ENCODE peak calls at places on chromosomes 13 and 19, in seven cellular contexts. C is aorta; P is hepatocyte; D is SJCRH30; Z is CD8-positive, alpha-beta memory T cell; K is astrocyte; B is esophagus muscularis mucosa. Y is an unnamed sample. For H3K4me1, the result is how much of the 10 kb centered on the place peaks cover.

GRCh38 chr19:956747-957451 is 27.2 kb upstream of the WDR18 start:
- DNase-seq in P (peak), D (no peak), Z (no peak), C (no peak), B (no peak), K (peak), Y (no peak)

GRCh38 chr19:42461700-42462324 is 19.1 kb upstream of the CXCL17 start:
- DNase-seq in Z (no peak), B (no peak), C (no peak), P (no peak), D (no peak), K (no peak), Y (no peak)

GRCh38 chr19:55345818-55346724 is 6.4 kb downstream of the KMT5C start:
- DNase-seq in D (peak), K (no peak), Z (no peak), P (no peak), B (no peak), C (no peak), Y (no peak)

GRCh38 chr13:32211788-32212187 is 103.4 kb downstream of the ZAR1L start:
- DNase-seq in Z (no peak), K (peak), P (peak), B (peak), D (peak), C (no peak), Y (no peak)

GRCh38 chr13:32850311-32851052 is 165.7 kb upstream of the KL start:
- DNase-seq in D (no peak), K (no peak), B (peak), Z (no peak), P (no peak), C (no peak), Y (no peak)

GRCh38 chr13:107025991-107026390 is 458.1 kb upstream of the ARGLU1 start:
- DNase-seq in D (no peak), P (peak), C (peak), Z (no peak), B (no peak), K (peak), Y (peak)

GRCh38 chr19:708154-709141 is at the start of gene PALM:
- DNase-seq in P (peak), D (no peak), Z (no peak), B (no peak), C (no peak), K (no peak), Y (peak)

GRCh38 chr19:15418112-15418587 is 638 bp downstream of the AKAP8L start:
- DNase-seq in C (no peak), D (peak), Z (no peak), K (no peak), P (peak), B (no peak), Y (no peak)

GRCh38 chr13:99288069-99288468 is 19.1 kb downstream of the GPR183 start:
- DNase-seq in Z (no peak), K (peak), C (no peak), D (no peak), P (no peak), B (no peak), Y (no peak)
- H3K4me1 ChIP-seq in Z (half or more), K (under half), C (under half), D (under half), P (under half), B (under half), Y (under half)

GRCh38 chr19:46946611-46947238 is 72.9 kb upstream of the NPAS1 start:
- DNase-seq in B (no peak), P (no peak), D (no peak), C (no peak), Z (no peak), K (no peak), Y (no peak)
- H3K4me1 ChIP-seq in B (half or more), P (under half), D (under half), C (under half), Z (under half), K (under half), Y (under half)

GRCh38 chr19:10419646-10420443 is 493 bp upstream of the PDE4A start:
- DNase-seq in D (peak), B (no peak), C (no peak), P (peak), Z (peak), K (peak), Y (no peak)

GRCh38 chr19:10417598-10418280 is 2.6 kb upstream of the PDE4A start:
- DNase-seq in P (peak), D (no peak), C (no peak), Z (no peak), K (no peak), B (no peak), Y (no peak)

GRCh38 chr19:10420444-10421239 is at the start of gene PDE4A:
- DNase-seq in Z (peak), K (no peak), B (no peak), C (no peak), D (peak), P (peak), Y (no peak)

GRCh38 chr19:10418281-10419199 is 1.8 kb upstream of the PDE4A start:
- DNase-seq in C (no peak), B (no peak), D (peak), P (peak), K (no peak), Z (no peak), Y (no peak)

GRCh38 chr19:10419200-10419645 is 1.1 kb upstream of the PDE4A start:
- DNase-seq in D (peak), P (peak), B (no peak), C (no peak), K (no peak), Z (peak), Y (no peak)
- H3K4me1 ChIP-seq in D (under half), P (under half), B (half or more), C (under half), K (under half), Z (half or more), Y (under half)

DNA sequence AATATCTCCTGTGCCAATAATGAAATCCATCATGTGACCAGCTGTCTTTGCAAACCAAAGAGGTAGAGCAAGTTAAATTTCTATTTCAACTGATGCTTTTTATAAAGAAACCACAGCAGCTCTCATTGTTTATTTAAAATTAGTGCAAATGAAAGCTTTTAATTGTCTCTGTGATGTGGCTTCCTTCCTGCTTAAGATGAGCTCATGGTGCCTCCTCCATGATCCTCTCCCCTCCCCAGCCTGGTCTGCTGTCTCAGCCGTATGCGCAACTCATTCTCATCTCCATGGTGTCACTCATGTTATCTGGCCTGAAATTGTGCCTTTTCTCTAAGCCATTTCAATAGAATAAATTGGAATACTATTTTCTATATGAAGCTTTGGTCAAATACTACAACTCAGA is 270.6 kb downstream of the FGF14 start:
- DNase-seq in P (no peak), Z (no peak), C (no peak), K (no peak), D (no peak), B (no peak), Y (no peak)
- H3K4me1 ChIP-seq in P (under half), Z (under half), C (under half), K (under half), D (under half), B (under half), Y (under half)